ENCODE peak calls at places on chromosomes 1 and 21, in seven cellular contexts. U is EH; N is cardiac fibroblast; Y is activated naive CD4-positive, alpha-beta T cell treated with anti-CD3 and anti-CD28 coated beads, Interleukin-2, amount 10 ng/mL, durations not matched to agents 7 days and 5 days; J is NCI-H774; A is fibroblast of lung; C is AG04450. T is an unnamed sample.

GRCh38 chr1:118933051-118933781 is 54.9 kb downstream of the TBX15 start:
- DNase-seq in J (no peak), Y (no peak), N (no peak), C (no peak), A (no peak), U (no peak), T (no peak)

GRCh38 chr1:221829327-221830011 is 87.6 kb upstream of the DUSP10 start:
- DNase-seq in N (peak), C (peak), A (peak), U (peak), J (no peak), Y (peak), T (peak)

GRCh38 chr1:231613419-231614349 is 12.9 kb upstream of the DISC1 start:
- DNase-seq in U (no peak), J (no peak), N (no peak), Y (peak), C (no peak), A (no peak), T (no peak)

GRCh38 chr1:230010618-230011332 is 56.3 kb upstream of the GALNT2 start:
- DNase-seq in J (no peak), Y (no peak), C (no peak), N (no peak), U (no peak), A (peak), T (no peak)

GRCh38 chr1:194870860-194871259 is 1684.4 kb upstream of the B3GALT2 start:
- DNase-seq in C (no peak), A (no peak), U (no peak), Y (no peak), J (no peak), N (no peak), T (no peak)

GRCh38 chr1:168488153-168488552 is 55.6 kb downstream of the XCL2 start:
- DNase-seq in C (no peak), J (no peak), Y (no peak), A (peak), U (peak), N (peak), T (peak)

GRCh38 chr1:41874350-41874749 is 44.4 kb downstream of the HIVEP3 start:
- DNase-seq in Y (no peak), J (no peak), N (no peak), C (no peak), U (no peak), A (no peak), T (no peak)

GRCh38 chr1:30927448-30927847 is 18.9 kb upstream of the SDC3 start:
- DNase-seq in C (no peak), U (no peak), A (no peak), N (no peak), Y (no peak), J (no peak), T (no peak)

GRCh38 chr1:111461765-111462164 is 12.0 kb upstream of the C1orf162 start:
- DNase-seq in N (no peak), U (no peak), A (no peak), Y (no peak), C (no peak), J (no peak), T (no peak)

GRCh38 chr1:86741947-86742572 is 37.7 kb downstream of the SH3GLB1 start:
- DNase-seq in A (no peak), U (peak), J (no peak), Y (peak), C (no peak), N (peak), T (peak)

GRCh38 chr1:37472994-37473393 is 1.4 kb upstream of the ZC3H12A start:
- DNase-seq in A (no peak), C (no peak), U (no peak), Y (no peak), J (no peak), N (no peak), T (no peak)

GRCh38 chr21:25885880-25886279 is 151.1 kb downstream of the GABPA start:
- DNase-seq in N (peak), Y (no peak), C (no peak), A (no peak), U (no peak), J (no peak), T (no peak)

GRCh38 chr1:64871256-64871655 is 95.1 kb downstream of the JAK1 start:
- DNase-seq in Y (no peak), N (no peak), C (no peak), U (no peak), J (no peak), A (no peak), T (no peak)

GRCh38 chr1:3350441-3351261 is 103.8 kb upstream of the ARHGEF16 start:
- DNase-seq in A (no peak), C (no peak), J (no peak), Y (no peak), U (peak), N (peak), T (peak)

GRCh38 chr1:31786366-31787060 is 22.4 kb upstream of the ADGRB2 start:
- DNase-seq in Y (no peak), A (no peak), U (no peak), J (peak), N (no peak), C (no peak), T (no peak)

GRCh38 chr1:2385606-2386280 is 5.6 kb downstream of the MORN1 start:
- DNase-seq in A (no peak), U (no peak), Y (no peak), J (no peak), N (no peak), C (no peak), T (no peak)

GRCh38 chr1:115118596-115118995 is 29.3 kb upstream of the TSPAN2 start:
- DNase-seq in U (peak), A (peak), Y (no peak), J (no peak), C (no peak), N (peak), T (no peak)

GRCh38 chr1:4172659-4173599 is 272.9 kb upstream of the C1orf174 start:
- DNase-seq in N (no peak), A (no peak), Y (peak), U (no peak), C (no peak), J (no peak), T (no peak)

GRCh38 chr1:39539252-39539790 is 37.3 kb downstream of the PABPC4 start:
- DNase-seq in Y (peak), N (peak), J (peak), A (peak), U (peak), C (peak), T (peak)

GRCh38 chr1:14745815-14746214 is 147.3 kb downstream of the KAZN start:
- DNase-seq in U (no peak), N (no peak), J (no peak), A (no peak), C (no peak), Y (no peak), T (no peak)

GRCh38 chr1:51088474-51088873 is 13.6 kb upstream of the C1orf185 start:
- DNase-seq in U (peak), N (peak), J (no peak), A (no peak), C (no peak), Y (no peak), T (no peak)

GRCh38 chr21:21084179-21084578 is 86.0 kb downstream of the NCAM2 start:
- DNase-seq in U (no peak), A (peak), Y (no peak), C (no peak), J (no peak), N (peak), T (peak)

GRCh38 chr1:43238104-43238503 is 31.7 kb upstream of the TMEM125 start:
- DNase-seq in U (peak), A (peak), C (peak), N (peak), Y (peak), J (peak), T (peak)

GRCh38 chr1:154729031-154729442 is 121.1 kb upstream of the ADAR start:
- DNase-seq in A (peak), N (peak), U (peak), Y (no peak), J (no peak), C (no peak), T (peak)

GRCh38 chr1:178115260-178115659 is 21.4 kb downstream of the RASAL2 start:
- DNase-seq in A (no peak), U (no peak), N (no peak), C (no peak), Y (no peak), J (no peak), T (no peak)

T was measured in astrocyte of the spinal cord.